ENCODE peak calls at places on chromosomes 7 and 10, in four cellular contexts. One of them, this sample, is unnamed.
A peak's percentile ranks its signal among the peaks of the same experiment; 100 is the strongest.

GRCh38 chr10:122054046-122055025 is 65.4 kb downstream of the TACC2 start:
- DNase-seq in HL-60: no peak
- DNase-seq in dorsolateral prefrontal cortex: no peak
- DNase-seq in activated B cell treated with CpG ODN at 0.5 μM for 24 hours: no peak
- DNase-seq in this sample: no peak

GRCh38 chr7:4838626-4839334 is 23.1 kb downstream of the PAPOLB start:
- DNase-seq in dorsolateral prefrontal cortex: no peak
- DNase-seq in activated B cell treated with CpG ODN at 0.5 μM for 24 hours: no peak
- DNase-seq in HL-60: no peak
- DNase-seq in this sample: no peak

GRCh38 chr10:47369251-47369894 is 14.7 kb downstream of the ZNF488 start:
- DNase-seq in activated B cell treated with CpG ODN at 0.5 μM for 24 hours: peak; percentile 3
- DNase-seq in HL-60: no peak
- DNase-seq in dorsolateral prefrontal cortex: peak; percentile 2
- DNase-seq in this sample: peak; percentile 11

GRCh38 chr10:78540355-78541076 is 506.9 kb downstream of the RPS24 start:
- DNase-seq in dorsolateral prefrontal cortex: no peak
- DNase-seq in activated B cell treated with CpG ODN at 0.5 μM for 24 hours: no peak
- DNase-seq in HL-60: no peak
- DNase-seq in this sample: no peak

GRCh38 chr10:52644678-52645434 is 127.7 kb downstream of the MBL2 start:
- DNase-seq in HL-60: peak; percentile 3
- DNase-seq in activated B cell treated with CpG ODN at 0.5 μM for 24 hours: no peak
- DNase-seq in dorsolateral prefrontal cortex: peak; percentile 21
- DNase-seq in this sample: no peak

GRCh38 chr7:152735443-152736004 is 24.0 kb upstream of the ACTR3B start:
- DNase-seq in dorsolateral prefrontal cortex: no peak
- DNase-seq in HL-60: no peak
- DNase-seq in activated B cell treated with CpG ODN at 0.5 μM for 24 hours: no peak
- DNase-seq in this sample: no peak

GRCh38 chr7:47584128-47584865 is 2.4 kb upstream of the TNS3 start:
- DNase-seq in dorsolateral prefrontal cortex: no peak
- DNase-seq in HL-60: no peak
- DNase-seq in activated B cell treated with CpG ODN at 0.5 μM for 24 hours: no peak
- DNase-seq in this sample: no peak

GRCh38 chr7:43535810-43536585 is 46.9 kb upstream of the STK17A start:
- DNase-seq in activated B cell treated with CpG ODN at 0.5 μM for 24 hours: no peak
- DNase-seq in dorsolateral prefrontal cortex: no peak
- DNase-seq in HL-60: no peak
- DNase-seq in this sample: no peak

GRCh38 chr10:116101616-116102015 is 171.4 kb downstream of the GFRA1 start:
- DNase-seq in activated B cell treated with CpG ODN at 0.5 μM for 24 hours: no peak
- DNase-seq in HL-60: no peak
- DNase-seq in dorsolateral prefrontal cortex: no peak
- DNase-seq in this sample: no peak

GRCh38 chr10:102743078-102743587 is 615 bp upstream of the WBP1L start:
- DNase-seq in HL-60: no peak
- DNase-seq in dorsolateral prefrontal cortex: no peak
- DNase-seq in activated B cell treated with CpG ODN at 0.5 μM for 24 hours: no peak
- DNase-seq in this sample: no peak
- TF ChIP-seq CTCF in HL-60: no peak
- TF ChIP-seq CTCF in dorsolateral prefrontal cortex: no peak
- TF ChIP-seq CTCF in activated B cell treated with CpG ODN at 0.5 μM for 24 hours: no peak
- TF ChIP-seq CTCF in this sample: no peak

GRCh38 chr10:101043356-101043707 is 12.3 kb downstream of the SFXN3 start:
- DNase-seq in activated B cell treated with CpG ODN at 0.5 μM for 24 hours: no peak
- DNase-seq in HL-60: no peak
- DNase-seq in dorsolateral prefrontal cortex: no peak
- DNase-seq in this sample: no peak
- TF ChIP-seq CTCF in activated B cell treated with CpG ODN at 0.5 μM for 24 hours: no peak
- TF ChIP-seq CTCF in HL-60: no peak
- TF ChIP-seq CTCF in dorsolateral prefrontal cortex: no peak
- TF ChIP-seq CTCF in this sample: no peak

DNA sequence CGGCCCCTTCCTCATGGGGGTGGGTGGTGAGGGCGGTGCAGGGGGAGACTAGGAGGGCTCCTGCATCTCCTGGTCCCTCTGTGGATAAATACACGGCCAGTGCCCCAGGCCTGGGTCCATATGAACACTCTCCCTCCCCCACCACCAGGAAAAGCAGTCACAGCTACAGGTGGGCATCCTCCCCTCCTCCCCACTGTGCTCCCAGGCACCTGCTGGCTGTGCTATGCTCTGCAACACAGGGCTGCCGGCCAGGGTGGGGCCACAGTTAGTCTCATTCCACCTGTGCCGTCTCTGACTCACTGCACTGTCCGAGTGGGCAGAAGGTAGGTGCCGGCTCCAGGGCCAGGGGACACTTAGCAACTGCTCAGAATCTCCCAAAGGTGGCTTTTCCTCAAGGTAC is 87.3 kb upstream of the INSIG1 start:
- DNase-seq in activated B cell treated with CpG ODN at 0.5 μM for 24 hours: no peak
- DNase-seq in dorsolateral prefrontal cortex: no peak
- DNase-seq in HL-60: no peak
- DNase-seq in this sample: no peak
- TF ChIP-seq CTCF in activated B cell treated with CpG ODN at 0.5 μM for 24 hours: no peak
- TF ChIP-seq CTCF in dorsolateral prefrontal cortex: no peak
- TF ChIP-seq CTCF in HL-60: no peak
- TF ChIP-seq CTCF in this sample: no peak

GRCh38 chr7:95045236-95045923 is 138.0 kb downstream of the PPP1R9A start:
- DNase-seq in activated B cell treated with CpG ODN at 0.5 μM for 24 hours: no peak
- DNase-seq in dorsolateral prefrontal cortex: no peak
- DNase-seq in HL-60: no peak
- DNase-seq in this sample: no peak
- TF ChIP-seq CTCF in activated B cell treated with CpG ODN at 0.5 μM for 24 hours: no peak
- TF ChIP-seq CTCF in dorsolateral prefrontal cortex: no peak
- TF ChIP-seq CTCF in HL-60: no peak
- TF ChIP-seq CTCF in this sample: no peak

DNA sequence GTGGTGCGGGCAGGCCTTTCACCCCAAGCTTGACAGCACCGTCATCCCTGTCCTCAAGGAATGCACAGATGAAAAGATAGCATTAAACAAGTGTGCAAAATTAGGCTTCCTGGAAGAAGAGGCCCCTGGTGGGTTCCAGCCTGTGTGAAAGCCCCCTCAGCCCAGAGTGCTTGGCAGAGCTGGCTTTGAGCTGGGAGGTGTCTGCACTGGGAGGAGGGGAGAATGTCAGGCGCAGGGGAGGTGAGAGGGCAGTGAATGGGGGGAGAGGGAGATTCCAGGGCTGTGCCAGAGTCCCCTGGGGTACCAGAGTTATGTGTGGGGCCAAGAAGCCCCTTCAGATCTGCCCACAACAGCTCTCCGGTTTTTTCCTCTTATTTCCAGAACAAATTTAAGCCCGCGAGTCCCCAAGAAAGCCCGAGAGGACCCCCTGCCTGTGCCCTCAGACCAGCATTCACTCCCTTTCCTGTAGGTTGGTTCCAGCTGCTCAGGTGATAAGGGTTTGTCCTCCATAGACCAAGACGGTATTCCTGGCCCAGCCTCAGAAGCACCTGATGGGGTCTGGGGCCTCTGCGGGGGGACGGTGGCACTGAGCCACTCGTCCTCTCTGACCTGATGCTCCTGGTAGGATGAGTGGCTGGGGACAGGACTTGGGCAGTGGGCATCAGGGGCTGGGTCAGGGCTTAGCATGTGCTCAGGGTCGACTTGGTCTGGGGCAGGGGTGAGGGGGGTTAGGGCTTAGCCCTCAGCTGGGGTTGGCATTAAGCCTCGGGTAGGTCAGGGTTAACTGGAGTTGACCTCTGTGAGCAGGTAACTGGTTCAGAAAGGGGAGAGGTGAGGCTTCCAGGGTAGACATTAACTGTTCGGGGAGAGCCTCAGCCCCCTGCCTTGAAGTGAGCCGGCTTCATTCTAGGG is 43.4 kb downstream of the ADCYAP1R1 start:
- DNase-seq in HL-60: no peak
- DNase-seq in activated B cell treated with CpG ODN at 0.5 μM for 24 hours: no peak
- DNase-seq in dorsolateral prefrontal cortex: no peak
- DNase-seq in this sample: no peak
- TF ChIP-seq CTCF in HL-60: no peak
- TF ChIP-seq CTCF in activated B cell treated with CpG ODN at 0.5 μM for 24 hours: no peak
- TF ChIP-seq CTCF in dorsolateral prefrontal cortex: no peak
- TF ChIP-seq CTCF in this sample: no peak

GRCh38 chr10:119149723-119150122 is 15.8 kb downstream of the SFXN4 start:
- DNase-seq in HL-60: no peak
- DNase-seq in activated B cell treated with CpG ODN at 0.5 μM for 24 hours: no peak
- DNase-seq in dorsolateral prefrontal cortex: no peak
- DNase-seq in this sample: no peak
- TF ChIP-seq CTCF in HL-60: no peak
- TF ChIP-seq CTCF in activated B cell treated with CpG ODN at 0.5 μM for 24 hours: no peak
- TF ChIP-seq CTCF in dorsolateral prefrontal cortex: no peak
- TF ChIP-seq CTCF in this sample: no peak

DNA sequence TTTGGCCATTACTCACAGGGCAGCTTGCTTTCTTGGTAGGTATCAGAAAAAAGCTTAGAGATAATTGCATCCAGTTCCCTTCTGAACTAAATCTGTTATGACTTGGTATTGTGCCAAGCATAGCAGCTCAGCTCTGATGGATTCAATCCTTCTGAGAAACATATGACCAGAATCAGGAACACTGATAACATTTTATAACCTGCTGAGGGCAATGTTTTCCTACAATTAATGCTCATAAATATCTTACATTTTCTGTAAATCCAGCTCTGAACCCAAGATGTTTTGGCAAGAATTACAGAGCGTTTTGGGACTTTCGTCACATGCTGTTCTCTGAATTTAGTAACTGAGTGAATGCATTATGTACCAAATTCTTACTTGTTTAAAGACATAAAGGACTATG is 167.8 kb downstream of the KIF20B start:
- DNase-seq in HL-60: no peak
- DNase-seq in dorsolateral prefrontal cortex: no peak
- DNase-seq in activated B cell treated with CpG ODN at 0.5 μM for 24 hours: no peak
- DNase-seq in this sample: no peak
- TF ChIP-seq CTCF in HL-60: no peak
- TF ChIP-seq CTCF in dorsolateral prefrontal cortex: no peak
- TF ChIP-seq CTCF in activated B cell treated with CpG ODN at 0.5 μM for 24 hours: no peak
- TF ChIP-seq CTCF in this sample: no peak

GRCh38 chr10:17059197-17059688 is 70.4 kb downstream of the CUBN start:
- DNase-seq in HL-60: no peak
- DNase-seq in dorsolateral prefrontal cortex: no peak
- DNase-seq in activated B cell treated with CpG ODN at 0.5 μM for 24 hours: no peak
- DNase-seq in this sample: no peak

GRCh38 chr10:17060289-17060688 is 69.3 kb downstream of the CUBN start:
- DNase-seq in HL-60: no peak
- DNase-seq in dorsolateral prefrontal cortex: no peak
- DNase-seq in activated B cell treated with CpG ODN at 0.5 μM for 24 hours: no peak
- DNase-seq in this sample: no peak

GRCh38 chr10:17062009-17062408 is 67.6 kb downstream of the CUBN start:
- DNase-seq in dorsolateral prefrontal cortex: no peak
- DNase-seq in HL-60: no peak
- DNase-seq in activated B cell treated with CpG ODN at 0.5 μM for 24 hours: no peak
- DNase-seq in this sample: no peak

GRCh38 chr10:17062493-17063487 is 66.8 kb downstream of the CUBN start:
- DNase-seq in dorsolateral prefrontal cortex: no peak
- DNase-seq in activated B cell treated with CpG ODN at 0.5 μM for 24 hours: no peak
- DNase-seq in HL-60: no peak
- DNase-seq in this sample: no peak

DNA sequence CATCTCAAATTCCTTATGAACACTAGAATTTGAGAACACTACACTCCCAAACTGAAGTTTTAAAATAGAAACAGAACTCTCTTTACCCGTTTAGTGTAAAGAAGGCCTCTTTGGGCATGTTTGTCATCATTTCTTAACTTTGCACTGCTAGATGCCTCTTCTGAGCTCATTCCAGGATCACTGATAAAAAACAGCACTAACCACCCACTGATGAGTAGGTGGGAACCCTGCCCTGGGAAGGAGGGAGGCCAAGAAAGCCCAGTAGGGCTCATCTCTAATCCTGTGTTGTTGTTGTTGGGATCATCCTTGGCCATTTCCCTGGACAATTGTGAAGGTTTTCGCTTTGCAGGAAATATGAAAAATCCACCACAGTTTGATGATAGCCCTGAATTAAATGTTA is 68.2 kb downstream of the CUBN start:
- DNase-seq in HL-60: no peak
- DNase-seq in dorsolateral prefrontal cortex: no peak
- DNase-seq in activated B cell treated with CpG ODN at 0.5 μM for 24 hours: no peak
- DNase-seq in this sample: no peak
- TF ChIP-seq CTCF in HL-60: no peak
- TF ChIP-seq CTCF in dorsolateral prefrontal cortex: no peak
- TF ChIP-seq CTCF in activated B cell treated with CpG ODN at 0.5 μM for 24 hours: no peak
- TF ChIP-seq CTCF in this sample: no peak

GRCh38 chr10:113999520-113999919 is 44.1 kb upstream of the ADRB1 start:
- DNase-seq in dorsolateral prefrontal cortex: no peak
- DNase-seq in HL-60: no peak
- DNase-seq in activated B cell treated with CpG ODN at 0.5 μM for 24 hours: no peak
- DNase-seq in this sample: no peak

GRCh38 chr10:113997428-113997827 is 46.2 kb upstream of the ADRB1 start:
- DNase-seq in dorsolateral prefrontal cortex: no peak
- DNase-seq in HL-60: no peak
- DNase-seq in activated B cell treated with CpG ODN at 0.5 μM for 24 hours: no peak
- DNase-seq in this sample: peak; percentile 60

GRCh38 chr10:114000461-114000860 is 43.2 kb upstream of the ADRB1 start:
- DNase-seq in HL-60: no peak
- DNase-seq in activated B cell treated with CpG ODN at 0.5 μM for 24 hours: no peak
- DNase-seq in dorsolateral prefrontal cortex: no peak
- DNase-seq in this sample: no peak

DNA sequence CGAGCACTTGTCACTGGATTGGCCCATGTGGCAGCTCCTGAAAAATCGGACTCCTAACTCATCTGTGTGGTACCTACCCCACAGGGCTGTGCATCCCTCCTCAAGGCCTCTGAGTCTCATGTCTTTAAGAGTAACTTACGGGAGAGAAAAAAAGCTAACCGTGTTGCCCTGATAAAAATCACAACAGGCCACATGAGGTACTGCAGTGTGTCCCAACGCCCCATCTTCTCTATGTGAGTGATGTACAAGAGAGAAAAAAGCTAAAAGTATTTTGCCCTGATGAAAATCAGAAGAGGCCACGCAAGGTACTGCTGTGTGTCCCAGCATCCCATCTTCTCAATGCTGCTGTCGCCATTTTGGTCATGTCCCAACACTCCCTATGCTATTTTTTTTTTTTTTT is 41.2 kb upstream of the ADRB1 start:
- DNase-seq in HL-60: no peak
- DNase-seq in activated B cell treated with CpG ODN at 0.5 μM for 24 hours: no peak
- DNase-seq in dorsolateral prefrontal cortex: no peak
- DNase-seq in this sample: no peak
- TF ChIP-seq CTCF in HL-60: no peak
- TF ChIP-seq CTCF in activated B cell treated with CpG ODN at 0.5 μM for 24 hours: no peak
- TF ChIP-seq CTCF in dorsolateral prefrontal cortex: no peak
- TF ChIP-seq CTCF in this sample: no peak

DNA sequence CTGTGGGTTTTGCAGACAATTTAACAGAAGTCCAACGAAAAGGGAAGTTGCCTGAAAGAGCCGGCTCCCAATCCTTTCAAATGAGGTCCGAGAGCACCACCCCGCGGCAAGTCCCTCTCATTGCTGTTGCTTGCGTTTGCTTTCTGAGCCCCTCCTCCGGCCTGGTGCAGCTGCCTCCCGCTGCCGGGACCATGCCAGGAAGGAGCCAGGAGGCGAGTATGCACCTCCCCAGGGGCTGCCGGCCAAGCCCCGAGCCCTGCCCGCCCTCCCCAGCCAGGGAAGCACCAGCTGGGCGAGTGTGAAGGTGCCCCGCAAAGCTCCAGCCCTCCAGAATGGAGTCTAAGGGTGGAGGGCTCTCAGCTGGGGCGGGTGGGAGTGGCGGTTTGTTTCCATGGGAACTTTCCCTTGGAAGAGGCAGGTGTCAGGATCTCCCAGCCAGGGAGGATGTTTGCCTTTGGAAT is 25.8 kb upstream of the PPP2R2D start:
- DNase-seq in HL-60: peak; percentile 48
- DNase-seq in activated B cell treated with CpG ODN at 0.5 μM for 24 hours: peak; percentile 51
- DNase-seq in dorsolateral prefrontal cortex: peak; percentile 79
- DNase-seq in this sample: peak; percentile 75
- TF ChIP-seq CTCF in HL-60: peak; percentile 78
- TF ChIP-seq CTCF in activated B cell treated with CpG ODN at 0.5 μM for 24 hours: no peak
- TF ChIP-seq CTCF in dorsolateral prefrontal cortex: peak; percentile 40
- TF ChIP-seq CTCF in this sample: peak; percentile 83